ENCODE peak calls at places on chromosomes 5 and 9, in six cellular contexts. One of them, this sample, is unnamed.

GRCh38 chr9:7542648-7543165 is 256.9 kb downstream of the DMAC1 start:
- DNase-seq in pancreas: no peak
- DNase-seq in gastrocnemius medialis: no peak
- DNase-seq in IMR-90: no peak
- DNase-seq in psoas muscle: no peak
- DNase-seq in dorsolateral prefrontal cortex: no peak
- DNase-seq in this sample: no peak

GRCh38 chr9:97441729-97442128 is 29.8 kb downstream of the TDRD7 start:
- DNase-seq in IMR-90: no peak
- DNase-seq in dorsolateral prefrontal cortex: no peak
- DNase-seq in gastrocnemius medialis: no peak
- DNase-seq in pancreas: no peak
- DNase-seq in psoas muscle: no peak
- DNase-seq in this sample: no peak

GRCh38 chr5:167820266-167820988 is 471.0 kb upstream of the WWC1 start:
- DNase-seq in psoas muscle: no peak
- DNase-seq in dorsolateral prefrontal cortex: no peak
- DNase-seq in IMR-90: no peak
- DNase-seq in pancreas: no peak
- DNase-seq in gastrocnemius medialis: no peak
- DNase-seq in this sample: peak; percentile 30

GRCh38 chr9:116450378-116451139 is 236.5 kb upstream of the TRIM32 start:
- DNase-seq in IMR-90: peak; percentile 75
- DNase-seq in psoas muscle: no peak
- DNase-seq in gastrocnemius medialis: no peak
- DNase-seq in pancreas: no peak
- DNase-seq in dorsolateral prefrontal cortex: no peak
- DNase-seq in this sample: peak; percentile 89

GRCh38 chr5:82599692-82600091 is 321.5 kb upstream of the RPS23 start:
- DNase-seq in dorsolateral prefrontal cortex: no peak
- DNase-seq in pancreas: no peak
- DNase-seq in IMR-90: no peak
- DNase-seq in gastrocnemius medialis: no peak
- DNase-seq in psoas muscle: no peak
- DNase-seq in this sample: no peak

GRCh38 chr5:56288880-56289601 is 55.9 kb upstream of the ANKRD55 start:
- DNase-seq in psoas muscle: no peak
- DNase-seq in IMR-90: no peak
- DNase-seq in gastrocnemius medialis: no peak
- DNase-seq in dorsolateral prefrontal cortex: no peak
- DNase-seq in pancreas: no peak
- DNase-seq in this sample: no peak

GRCh38 chr5:152676177-152676576 is 271.1 kb upstream of the NMUR2 start:
- DNase-seq in IMR-90: no peak
- DNase-seq in gastrocnemius medialis: no peak
- DNase-seq in pancreas: no peak
- DNase-seq in dorsolateral prefrontal cortex: no peak
- DNase-seq in psoas muscle: no peak
- DNase-seq in this sample: no peak

GRCh38 chr5:39420482-39421145 is 4.2 kb downstream of the DAB2 start:
- DNase-seq in pancreas: no peak
- DNase-seq in psoas muscle: peak; percentile 74
- DNase-seq in dorsolateral prefrontal cortex: no peak
- DNase-seq in IMR-90: peak; percentile 71
- DNase-seq in gastrocnemius medialis: peak; percentile 44
- DNase-seq in this sample: peak; percentile 88

GRCh38 chr5:176550275-176550831 is 1.2 kb downstream of the CDHR2 start:
- DNase-seq in gastrocnemius medialis: no peak
- DNase-seq in pancreas: no peak
- DNase-seq in psoas muscle: no peak
- DNase-seq in IMR-90: no peak
- DNase-seq in dorsolateral prefrontal cortex: no peak
- DNase-seq in this sample: no peak

GRCh38 chr9:8855046-8855445 is 1055.5 kb upstream of the DMAC1 start:
- DNase-seq in dorsolateral prefrontal cortex: no peak
- DNase-seq in IMR-90: no peak
- DNase-seq in pancreas: no peak
- DNase-seq in gastrocnemius medialis: no peak
- DNase-seq in psoas muscle: no peak
- DNase-seq in this sample: peak; percentile 59

GRCh38 chr9:135371535-135371934 is 108.0 kb upstream of the PPP1R26 start:
- DNase-seq in psoas muscle: no peak
- DNase-seq in dorsolateral prefrontal cortex: no peak
- DNase-seq in gastrocnemius medialis: no peak
- DNase-seq in IMR-90: no peak
- DNase-seq in pancreas: no peak
- DNase-seq in this sample: no peak

GRCh38 chr5:84301535-84301934 is 83.1 kb downstream of the EDIL3 start:
- DNase-seq in IMR-90: peak; percentile 56
- DNase-seq in psoas muscle: no peak
- DNase-seq in gastrocnemius medialis: no peak
- DNase-seq in dorsolateral prefrontal cortex: no peak
- DNase-seq in pancreas: no peak
- DNase-seq in this sample: peak; percentile 19

GRCh38 chr5:142426676-142427364 is 102.0 kb upstream of the SPRY4 start:
- DNase-seq in dorsolateral prefrontal cortex: no peak
- DNase-seq in psoas muscle: no peak
- DNase-seq in gastrocnemius medialis: no peak
- DNase-seq in IMR-90: no peak
- DNase-seq in pancreas: no peak
- DNase-seq in this sample: peak; percentile 81

GRCh38 chr9:128946945-128947422 is 419 bp downstream of the DOLK start:
- DNase-seq in psoas muscle: peak; percentile 38
- DNase-seq in gastrocnemius medialis: no peak
- DNase-seq in dorsolateral prefrontal cortex: peak; percentile 57
- DNase-seq in pancreas: peak; percentile 62
- DNase-seq in IMR-90: peak; percentile 11
- DNase-seq in this sample: peak; percentile 38

GRCh38 chr9:96021616-96022444 is 146.3 kb downstream of the ERCC6L2 start:
- DNase-seq in gastrocnemius medialis: no peak
- DNase-seq in dorsolateral prefrontal cortex: no peak
- DNase-seq in pancreas: no peak
- DNase-seq in psoas muscle: no peak
- DNase-seq in IMR-90: no peak
- DNase-seq in this sample: no peak

GRCh38 chr5:6585168-6585567 is 47.7 kb downstream of the NSUN2 start:
- DNase-seq in IMR-90: no peak
- DNase-seq in dorsolateral prefrontal cortex: no peak
- DNase-seq in pancreas: no peak
- DNase-seq in gastrocnemius medialis: no peak
- DNase-seq in psoas muscle: no peak
- DNase-seq in this sample: no peak

GRCh38 chr5:6583049-6583880 is 49.6 kb downstream of the NSUN2 start:
- DNase-seq in dorsolateral prefrontal cortex: no peak
- DNase-seq in psoas muscle: peak; percentile 36
- DNase-seq in IMR-90: no peak
- DNase-seq in pancreas: peak; percentile 40
- DNase-seq in gastrocnemius medialis: no peak
- DNase-seq in this sample: no peak

GRCh38 chr5:6585939-6586646 is 46.8 kb downstream of the NSUN2 start:
- DNase-seq in gastrocnemius medialis: no peak
- DNase-seq in IMR-90: no peak
- DNase-seq in pancreas: no peak
- DNase-seq in dorsolateral prefrontal cortex: no peak
- DNase-seq in psoas muscle: no peak
- DNase-seq in this sample: no peak

GRCh38 chr5:6584101-6584645 is 48.7 kb downstream of the NSUN2 start:
- DNase-seq in IMR-90: no peak
- DNase-seq in gastrocnemius medialis: no peak
- DNase-seq in dorsolateral prefrontal cortex: no peak
- DNase-seq in psoas muscle: no peak
- DNase-seq in pancreas: no peak
- DNase-seq in this sample: no peak

GRCh38 chr5:6584727-6585126 is 48.1 kb downstream of the NSUN2 start:
- DNase-seq in gastrocnemius medialis: no peak
- DNase-seq in IMR-90: no peak
- DNase-seq in dorsolateral prefrontal cortex: no peak
- DNase-seq in psoas muscle: no peak
- DNase-seq in pancreas: no peak
- DNase-seq in this sample: no peak
- H3K4me3 ChIP-seq in gastrocnemius medialis: no peak overlapping the region
- H3K4me3 ChIP-seq in IMR-90: no peak overlapping the region
- H3K4me3 ChIP-seq in dorsolateral prefrontal cortex: no peak overlapping the region
- H3K4me3 ChIP-seq in psoas muscle: no peak overlapping the region
- H3K4me3 ChIP-seq in pancreas: no peak overlapping the region
- H3K4me3 ChIP-seq in this sample: no peak overlapping the region

GRCh38 chr5:95866431-95867063 is 44.0 kb upstream of the GLRX start:
- DNase-seq in psoas muscle: no peak
- DNase-seq in IMR-90: peak; percentile 65
- DNase-seq in pancreas: no peak
- DNase-seq in gastrocnemius medialis: no peak
- DNase-seq in dorsolateral prefrontal cortex: no peak
- DNase-seq in this sample: peak; percentile 44

GRCh38 chr5:95871407-95871806 is 48.9 kb upstream of the GLRX start:
- DNase-seq in psoas muscle: no peak
- DNase-seq in dorsolateral prefrontal cortex: no peak
- DNase-seq in pancreas: no peak
- DNase-seq in gastrocnemius medialis: no peak
- DNase-seq in IMR-90: no peak
- DNase-seq in this sample: no peak

GRCh38 chr5:95872333-95873268 is 50.1 kb upstream of the GLRX start:
- DNase-seq in IMR-90: no peak
- DNase-seq in gastrocnemius medialis: peak; percentile 70
- DNase-seq in psoas muscle: no peak
- DNase-seq in pancreas: no peak
- DNase-seq in dorsolateral prefrontal cortex: no peak
- DNase-seq in this sample: peak; percentile 34

GRCh38 chr5:95873351-95873750 is 50.8 kb upstream of the GLRX start:
- DNase-seq in gastrocnemius medialis: no peak
- DNase-seq in dorsolateral prefrontal cortex: no peak
- DNase-seq in IMR-90: no peak
- DNase-seq in psoas muscle: no peak
- DNase-seq in pancreas: no peak
- DNase-seq in this sample: no peak

DNA sequence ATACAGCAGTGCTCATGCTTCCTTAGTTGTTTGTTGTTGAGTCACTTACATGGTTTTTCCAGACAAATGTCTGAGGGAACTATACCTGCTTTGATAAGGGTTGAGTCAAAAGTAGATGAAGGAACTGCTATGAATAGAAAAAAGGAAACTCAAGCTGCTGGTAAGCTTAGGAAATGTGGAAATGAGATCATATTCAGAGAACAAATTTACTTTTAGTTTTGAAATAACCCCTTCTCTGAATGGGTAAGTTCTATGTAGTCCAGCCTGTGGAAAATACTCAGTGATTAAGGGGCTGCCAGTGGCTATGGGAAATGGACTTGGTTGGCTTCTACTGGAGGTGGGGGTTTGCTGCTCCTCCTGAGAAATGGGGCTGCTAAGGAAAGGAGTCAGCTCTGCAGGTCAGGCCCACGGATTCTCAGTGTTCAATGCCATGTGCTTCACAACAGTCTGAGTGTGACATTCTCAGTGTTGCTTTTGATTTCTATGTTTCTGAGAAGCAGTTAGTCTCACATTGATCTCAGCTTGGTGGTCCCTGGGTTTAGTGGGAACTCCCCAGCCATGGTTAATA is 47.7 kb upstream of the GLRX start:
- DNase-seq in IMR-90: peak; percentile 87
- DNase-seq in gastrocnemius medialis: no peak
- DNase-seq in pancreas: no peak
- DNase-seq in psoas muscle: no peak
- DNase-seq in dorsolateral prefrontal cortex: no peak
- DNase-seq in this sample: peak; percentile 55
- H3K4me3 ChIP-seq in IMR-90: no peak overlapping the region
- H3K4me3 ChIP-seq in gastrocnemius medialis: no peak overlapping the region
- H3K4me3 ChIP-seq in pancreas: no peak overlapping the region
- H3K4me3 ChIP-seq in psoas muscle: no peak overlapping the region
- H3K4me3 ChIP-seq in dorsolateral prefrontal cortex: no peak overlapping the region
- H3K4me3 ChIP-seq in this sample: no peak overlapping the region

GRCh38 chr9:94478755-94479730 is 75.8 kb upstream of the PCAT7 start:
- DNase-seq in psoas muscle: no peak
- DNase-seq in gastrocnemius medialis: no peak
- DNase-seq in IMR-90: no peak
- DNase-seq in dorsolateral prefrontal cortex: no peak
- DNase-seq in pancreas: no peak
- DNase-seq in this sample: no peak

GRCh38 chr9:94479757-94480156 is 75.1 kb upstream of the PCAT7 start:
- DNase-seq in IMR-90: no peak
- DNase-seq in psoas muscle: no peak
- DNase-seq in gastrocnemius medialis: no peak
- DNase-seq in dorsolateral prefrontal cortex: no peak
- DNase-seq in pancreas: no peak
- DNase-seq in this sample: no peak

GRCh38 chr9:94482110-94482509 is 72.8 kb upstream of the PCAT7 start:
- DNase-seq in IMR-90: no peak
- DNase-seq in gastrocnemius medialis: no peak
- DNase-seq in psoas muscle: no peak
- DNase-seq in dorsolateral prefrontal cortex: no peak
- DNase-seq in pancreas: no peak
- DNase-seq in this sample: no peak

GRCh38 chr9:94480205-94480604 is 74.7 kb upstream of the PCAT7 start:
- DNase-seq in pancreas: no peak
- DNase-seq in gastrocnemius medialis: no peak
- DNase-seq in dorsolateral prefrontal cortex: no peak
- DNase-seq in IMR-90: no peak
- DNase-seq in psoas muscle: no peak
- DNase-seq in this sample: no peak
- H3K4me3 ChIP-seq in pancreas: no peak overlapping the region
- H3K4me3 ChIP-seq in gastrocnemius medialis: no peak overlapping the region
- H3K4me3 ChIP-seq in dorsolateral prefrontal cortex: no peak overlapping the region
- H3K4me3 ChIP-seq in IMR-90: no peak overlapping the region
- H3K4me3 ChIP-seq in psoas muscle: no peak overlapping the region
- H3K4me3 ChIP-seq in this sample: no peak overlapping the region

GRCh38 chr5:6378128-6379023 is at the start of gene MED10:
- DNase-seq in IMR-90: peak; percentile 91
- DNase-seq in psoas muscle: peak; percentile 95
- DNase-seq in gastrocnemius medialis: peak; percentile 89
- DNase-seq in dorsolateral prefrontal cortex: peak; percentile 88
- DNase-seq in pancreas: peak; percentile 94
- DNase-seq in this sample: peak; percentile 91

GRCh38 chr5:6373081-6373846 is 5.1 kb downstream of the MED10 start:
- DNase-seq in dorsolateral prefrontal cortex: no peak
- DNase-seq in psoas muscle: no peak
- DNase-seq in pancreas: no peak
- DNase-seq in IMR-90: no peak
- DNase-seq in gastrocnemius medialis: no peak
- DNase-seq in this sample: no peak

GRCh38 chr5:6377582-6378127 is 692 bp downstream of the MED10 start:
- DNase-seq in IMR-90: no peak
- DNase-seq in psoas muscle: no peak
- DNase-seq in pancreas: no peak
- DNase-seq in dorsolateral prefrontal cortex: no peak
- DNase-seq in gastrocnemius medialis: no peak
- DNase-seq in this sample: peak; percentile 5

GRCh38 chr5:6379246-6379645 is 899 bp upstream of the MED10 start:
- DNase-seq in psoas muscle: no peak
- DNase-seq in gastrocnemius medialis: no peak
- DNase-seq in dorsolateral prefrontal cortex: no peak
- DNase-seq in IMR-90: no peak
- DNase-seq in pancreas: no peak
- DNase-seq in this sample: no peak

DNA sequence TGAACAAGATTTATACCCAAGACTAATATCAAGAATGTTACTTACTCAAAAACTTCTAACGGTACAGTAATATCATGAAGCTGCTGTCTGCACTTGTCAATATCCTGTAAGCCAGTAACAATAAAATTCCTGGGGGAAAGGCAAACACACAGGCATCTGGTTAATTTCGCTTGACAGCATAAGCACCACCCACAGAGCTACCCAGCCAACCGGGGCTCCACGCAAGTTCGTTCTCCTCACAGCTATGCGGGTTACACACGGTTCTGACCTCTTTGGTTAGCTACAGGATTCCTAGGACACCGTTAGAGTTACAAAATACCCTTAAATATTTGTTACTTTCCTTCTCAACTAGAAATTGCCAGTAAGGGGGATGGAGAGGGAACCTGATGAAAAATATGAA is 1.2 kb downstream of the MED10 start:
- DNase-seq in gastrocnemius medialis: no peak
- DNase-seq in pancreas: no peak
- DNase-seq in IMR-90: peak; percentile 5
- DNase-seq in psoas muscle: no peak
- DNase-seq in dorsolateral prefrontal cortex: no peak
- DNase-seq in this sample: peak; percentile 35
- H3K4me3 ChIP-seq in gastrocnemius medialis: peak overlapping the region; percentile 89
- H3K4me3 ChIP-seq in pancreas: peak overlapping the region; percentile 95
- H3K4me3 ChIP-seq in IMR-90: peak overlapping the region; percentile 84
- H3K4me3 ChIP-seq in psoas muscle: peak overlapping the region; percentile 98
- H3K4me3 ChIP-seq in dorsolateral prefrontal cortex: peak overlapping the region; percentile 70
- H3K4me3 ChIP-seq in this sample: peak overlapping the region; percentile 95